ENCODE peak calls at places on chromosomes 4 and X, in four cellular contexts. C, K, Y and R are unnamed samples. For H3K36me3, the result is how much of the 10 kb centered on the place peaks cover.

GRCh38 chr4:21469438-21470032 is 479.0 kb downstream of the KCNIP4 start:
- DNase-seq in C (no peak), K (peak), Y (no peak), R (peak)

GRCh38 chrX:21798677-21799219 is 40.7 kb upstream of the MBTPS2 start:
- DNase-seq in C (no peak), K (peak), Y (peak), R (peak)

GRCh38 chr4:20591571-20592455 is 108.4 kb upstream of the PACRGL start:
- DNase-seq in C (no peak), K (no peak), Y (no peak), R (no peak)

GRCh38 chr4:25113915-25114904 is 46.0 kb downstream of the SEPSECS start:
- DNase-seq in C (no peak), K (peak), Y (no peak), R (peak)

GRCh38 chr4:146342600-146343192 is 128.4 kb downstream of the REELD1 start:
- DNase-seq in C (no peak), K (peak), Y (no peak), R (peak)

GRCh38 chrX:150044556-150044955 is 106.3 kb upstream of the EOLA2 start:
- DNase-seq in C (no peak), K (peak), Y (no peak), R (no peak)

GRCh38 chr4:85092943-85093342 is 126.5 kb upstream of the WDFY3 start:
- DNase-seq in C (no peak), K (no peak), Y (no peak), R (no peak)

GRCh38 chr4:30720021-30720655 is at the start of gene PCDH7:
- DNase-seq in C (no peak), K (peak), Y (peak), R (peak)

GRCh38 chr4:185742766-185743165 is 69.2 kb downstream of the SORBS2 start:
- DNase-seq in C (no peak), K (peak), Y (no peak), R (peak)

GRCh38 chr4:126592088-126592487 is 1040.7 kb upstream of the INTU start:
- DNase-seq in C (no peak), K (no peak), Y (no peak), R (peak)

GRCh38 chr4:185346975-185347601 is 48.6 kb downstream of the LRP2BP start:
- DNase-seq in C (no peak), K (no peak), Y (no peak), R (no peak)

GRCh38 chr4:133550436-133550835 is 401.3 kb downstream of the PCDH10 start:
- DNase-seq in C (no peak), K (no peak), Y (no peak), R (no peak)

GRCh38 chr4:153209410-153209809 is 5.2 kb downstream of the TRIM2 start:
- DNase-seq in C (no peak), K (no peak), Y (no peak), R (no peak)

GRCh38 chr4:34009951-34010350 is 2234.4 kb downstream of the ARAP2 start:
- DNase-seq in C (no peak), K (no peak), Y (no peak), R (peak)

GRCh38 chr4:90121961-90122748 is 5.0 kb upstream of the CCSER1 start:
- DNase-seq in C (no peak), K (peak), Y (no peak), R (peak)

GRCh38 chr4:122524176-122524575 is 67.7 kb upstream of the IL2 start:
- DNase-seq in C (no peak), K (no peak), Y (no peak), R (no peak)

GRCh38 chrX:129831486-129831885 is 12.2 kb downstream of the ZDHHC9 start:
- DNase-seq in C (no peak), K (no peak), Y (peak), R (no peak)

GRCh38 chr4:86967798-86968197 is 33.0 kb downstream of the AFF1 start:
- DNase-seq in C (no peak), K (no peak), Y (no peak), R (peak)

GRCh38 chrX:56232221-56233082 is at the start of gene KLF8:
- DNase-seq in C (peak), K (no peak), Y (peak), R (peak)

GRCh38 chr4:7828926-7829325 is 110.7 kb downstream of the AFAP1 start:
- DNase-seq in C (no peak), K (no peak), Y (no peak), R (peak)

GRCh38 chr4:88054909-88055308 is 47.5 kb downstream of the PKD2 start:
- DNase-seq in C (no peak), K (peak), Y (peak), R (peak)

GRCh38 chr4:113278324-113278934 is 229.0 kb downstream of the ANK2 start:
- DNase-seq in C (peak), K (peak), Y (peak), R (peak)
- TF ChIP-seq CTCF in C (peak), K (peak), Y (peak), R (peak)

DNA sequence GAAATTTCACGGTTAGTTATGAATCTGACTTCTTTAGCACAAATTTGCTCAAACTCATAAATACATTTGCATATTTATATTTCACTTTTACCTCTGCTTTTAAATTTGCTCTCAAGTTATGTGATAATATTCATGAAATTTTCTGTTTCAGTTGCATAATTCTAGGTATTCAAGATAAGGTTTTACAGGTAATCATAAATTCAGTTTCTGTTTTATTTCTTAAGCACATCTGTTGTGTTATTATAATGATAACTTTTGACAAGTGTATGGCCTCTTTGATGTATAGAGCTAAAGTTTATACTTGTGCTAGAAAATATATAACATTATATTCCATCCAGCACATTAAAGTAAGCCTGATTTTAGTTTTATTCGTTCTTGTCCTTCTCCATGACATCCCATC is 308.1 kb downstream of the SLC7A11 start:
- DNase-seq in C (no peak), K (no peak), Y (no peak), R (no peak)
- H3K4me3 ChIP-seq in C (no peak), K (no peak), Y (no peak), R (no peak)

DNA sequence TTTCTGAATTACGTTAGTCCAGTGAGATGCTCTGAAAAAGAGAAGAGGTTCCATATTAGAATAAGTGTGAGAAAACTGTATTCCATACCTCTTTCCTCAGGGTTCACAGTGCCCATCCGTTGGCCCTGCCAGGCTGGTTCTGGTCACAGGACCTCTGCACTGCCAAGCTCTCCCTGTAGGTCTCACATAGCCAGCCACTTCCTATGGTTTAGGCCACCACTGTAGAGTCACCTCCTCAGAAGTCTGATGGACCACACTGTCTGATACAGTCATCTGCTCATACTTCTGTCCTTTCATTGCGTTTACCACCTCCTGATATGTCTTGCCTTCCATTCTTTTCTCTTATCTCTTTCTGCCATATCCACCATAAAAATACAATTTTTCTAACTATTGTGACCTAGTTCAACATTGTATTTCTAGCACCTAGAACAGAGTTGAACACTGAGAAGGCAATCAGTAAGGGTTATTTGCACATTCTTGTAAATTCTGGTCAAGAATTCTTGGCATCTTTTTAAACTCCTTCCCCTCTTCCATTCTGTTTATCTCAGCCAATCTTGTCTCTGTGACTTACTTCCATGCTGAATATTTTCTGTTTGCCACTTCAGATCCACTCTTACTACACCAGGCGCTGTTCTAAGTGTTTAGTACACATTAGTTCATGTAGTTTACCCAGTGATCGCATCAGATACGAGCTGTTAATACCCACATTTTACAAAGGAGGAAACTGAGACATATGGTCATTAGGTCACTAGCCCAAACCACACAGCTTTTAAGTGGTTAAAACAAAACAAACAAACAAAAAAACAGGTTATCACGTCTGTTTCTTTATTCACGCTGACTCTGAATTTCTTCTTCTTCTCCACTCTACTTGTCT is 125.6 kb downstream of the CBR4 start:
- DNase-seq in C (no peak), K (no peak), Y (no peak), R (no peak)
- H3K36me3 ChIP-seq in C (under half), K (under half), Y (half or more), R (under half)

DNA sequence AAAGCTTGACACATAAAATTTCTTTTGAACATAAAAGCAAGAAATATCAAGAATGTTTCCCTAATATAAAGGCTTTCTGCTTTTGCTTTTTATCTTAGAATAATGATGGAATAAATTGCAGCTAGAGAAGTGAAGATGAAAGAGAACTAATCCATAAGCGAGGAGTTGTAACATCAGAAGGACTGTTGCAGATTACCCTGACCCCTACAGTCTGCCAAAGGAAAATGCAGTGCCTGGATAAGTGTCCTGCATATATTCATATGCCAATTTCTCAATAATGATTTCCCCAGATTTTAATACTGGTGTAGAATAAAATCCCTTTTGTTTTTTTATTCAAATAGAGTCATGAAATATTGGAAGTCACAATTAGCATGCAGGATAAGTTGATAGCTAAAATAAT is 115.9 kb downstream of the MAGEC2 start:
- DNase-seq in C (no peak), K (peak), Y (no peak), R (peak)
- TF ChIP-seq CTCF in C (no peak), K (peak), Y (no peak), R (peak)

DNA sequence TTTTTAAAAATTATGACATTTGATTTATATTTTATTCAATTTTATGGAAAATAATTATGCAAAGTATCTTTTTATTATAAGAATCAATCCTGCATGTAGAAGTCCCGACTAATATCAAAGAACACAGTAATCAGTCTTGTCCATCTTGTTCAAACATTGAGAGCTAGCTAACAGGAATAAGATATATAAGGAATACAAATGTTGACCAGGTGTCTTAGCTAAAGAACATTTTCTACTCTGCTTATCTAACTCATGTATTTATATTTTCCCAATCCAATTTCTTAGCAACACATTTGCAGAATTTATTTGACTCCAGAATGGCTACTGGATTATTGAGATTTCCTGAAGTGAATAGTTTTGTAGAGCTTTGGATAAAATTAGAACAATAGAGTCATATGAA is 61.5 kb upstream of the NR3C2 start:
- DNase-seq in C (no peak), K (no peak), Y (no peak), R (no peak)
- H3K4me3 ChIP-seq in C (no peak), K (no peak), Y (no peak), R (no peak)

DNA sequence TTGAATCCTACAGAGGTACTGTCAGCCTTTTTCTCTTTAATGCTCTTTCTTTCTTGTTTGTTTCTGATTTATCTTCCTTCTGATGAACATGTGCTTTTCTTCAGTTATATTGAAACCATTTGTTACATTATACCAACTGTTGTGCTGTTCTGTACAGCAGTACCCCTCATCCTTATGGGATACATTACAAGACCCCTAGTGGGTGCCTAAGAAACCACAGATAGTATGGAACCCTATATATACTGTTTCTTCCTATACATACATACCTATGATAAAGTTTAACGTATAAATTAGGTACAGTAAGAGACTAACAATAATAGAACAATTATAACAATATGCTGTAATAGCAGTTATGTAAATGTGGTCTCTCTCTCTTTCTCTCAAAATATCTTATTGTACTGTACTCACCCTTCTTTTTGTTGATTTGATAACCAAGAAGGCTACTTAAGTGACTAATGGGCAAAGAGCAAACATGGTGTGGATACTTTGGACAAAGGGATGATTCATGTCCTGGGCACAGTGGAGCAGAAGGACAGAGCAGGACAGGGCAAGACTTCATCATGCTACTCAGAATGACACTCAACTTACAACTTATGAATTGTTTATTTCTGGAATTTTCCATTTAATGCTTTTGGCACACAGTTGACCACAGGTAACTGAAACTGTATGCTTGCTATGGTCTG is 10.7 kb upstream of the YIPF7 start:
- DNase-seq in C (no peak), K (peak), Y (no peak), R (peak)
- H3K36me3 ChIP-seq in C (under half), K (under half), Y (under half), R (under half)

GRCh38 chrX:29478336-29479069 is 736.9 kb upstream of the MAGEB2 start:
- DNase-seq in C (no peak), K (peak), Y (no peak), R (peak)
- TF ChIP-seq CTCF in C (peak), K (peak), Y (peak), R (peak)